ENCODE peak calls at places on chromosome 14, in seven cellular contexts. G is prostate gland, N is transverse colon, W is A549, I is endothelial cell, R is psoas muscle, K is progenitor cell of endocrine pancreas. E is an unnamed sample.
A peak's percentile ranks its signal among the peaks of the same experiment; 100 is the strongest.

GRCh38 chr14:99946652-99947489 is 118.4 kb upstream of the EVL start:
- DNase-seq in G (no peak), I (peak; percentile 66), K (peak; percentile 45), N (peak; percentile 35), W (no peak), R (no peak), E (peak; percentile 62)

GRCh38 chr14:29810657-29811056 is 117.0 kb downstream of the PRKD1 start:
- DNase-seq in N (no peak), W (no peak), I (no peak), G (no peak), R (no peak), K (no peak), E (no peak)

GRCh38 chr14:54922598-54922997 is 20.0 kb upstream of the GCH1 start:
- DNase-seq in K (no peak), I (no peak), G (no peak), N (no peak), R (no peak), W (no peak), E (no peak)

GRCh38 chr14:69451941-69452340 is 32.6 kb upstream of the PLEKHD1 start:
- DNase-seq in R (no peak), K (no peak), G (no peak), N (no peak), W (no peak), I (no peak), E (no peak)

GRCh38 chr14:91267965-91268437 is 23.5 kb upstream of the GPR68 start:
- DNase-seq in K (no peak), G (no peak), R (no peak), I (no peak), N (no peak), W (no peak), E (no peak)

GRCh38 chr14:64632056-64632455 is 72.2 kb upstream of the PLEKHG3 start:
- DNase-seq in R (no peak), K (no peak), N (no peak), I (no peak), W (no peak), G (no peak), E (no peak)

GRCh38 chr14:35390577-35391387 is 13.8 kb downstream of the NFKBIA start:
- DNase-seq in W (no peak), K (no peak), R (no peak), G (no peak), I (no peak), N (no peak), E (no peak)

GRCh38 chr14:44316647-44317432 is 190.2 kb downstream of the FSCB start:
- DNase-seq in I (no peak), R (no peak), N (peak; percentile 30), K (no peak), G (no peak), W (peak; percentile 92), E (no peak)

GRCh38 chr14:23093993-23094665 is 807 bp downstream of the ACIN1 start:
- DNase-seq in G (no peak), R (no peak), W (no peak), K (no peak), N (no peak), I (peak; percentile 70), E (no peak)

GRCh38 chr14:75123991-75124390 is 2.9 kb downstream of the NEK9 start:
- DNase-seq in W (peak; percentile 69), G (no peak), N (peak; percentile 19), R (no peak), I (peak; percentile 22), K (no peak), E (no peak)

DNA sequence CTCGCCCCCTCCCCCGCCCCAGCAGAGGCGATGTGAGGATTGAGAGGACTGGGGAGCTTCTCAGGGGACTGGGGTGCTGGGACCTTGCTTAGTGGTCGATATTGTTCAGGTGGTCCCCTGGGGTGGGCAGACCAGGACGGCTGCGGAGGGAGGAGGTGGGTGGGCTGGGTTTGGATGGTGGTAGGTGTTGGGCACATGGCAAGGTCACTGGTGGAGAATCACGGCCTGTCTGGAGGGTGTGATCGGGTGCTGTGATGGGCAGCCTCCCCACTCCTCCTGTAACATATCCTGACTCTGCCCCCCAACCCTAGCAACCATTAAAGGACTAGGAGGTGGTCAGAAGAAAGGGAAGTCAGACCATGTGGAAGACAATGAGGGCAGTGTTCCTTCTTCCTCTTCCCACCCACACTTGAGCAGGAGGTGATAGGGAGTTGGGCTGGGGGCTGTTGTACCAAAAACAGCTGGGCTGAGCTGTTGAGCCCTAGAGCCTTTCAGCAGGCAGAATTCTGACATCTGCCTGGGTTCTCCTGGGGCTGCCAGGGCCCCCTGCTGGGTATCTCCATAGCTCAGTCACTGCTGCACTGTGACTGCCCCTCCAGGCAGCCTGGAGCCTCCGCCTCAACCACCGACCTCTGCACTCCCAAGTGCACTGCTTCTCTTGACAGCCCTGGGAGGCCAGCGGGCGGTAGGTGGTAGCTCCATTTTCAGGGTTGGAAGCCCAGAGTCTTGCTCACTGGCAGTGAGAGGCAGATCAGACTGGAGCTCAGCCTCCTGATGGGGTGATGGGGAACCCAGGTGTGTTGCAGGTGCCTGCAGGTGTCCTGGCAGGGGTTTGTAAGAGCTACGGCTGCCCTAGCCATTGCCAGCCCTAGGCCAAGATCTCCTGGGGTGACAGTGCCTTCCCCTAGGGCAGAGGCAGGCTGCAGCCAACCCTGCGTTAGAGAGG is 15.3 kb downstream of the VASH1 start:
- DNase-seq in N (no peak), K (no peak), R (no peak), G (no peak), W (no peak), I (no peak), E (peak; percentile 28)
- TF ChIP-seq CTCF in N (no peak), K (no peak), R (no peak), G (no peak), W (no peak), I (no peak), E (no peak)

GRCh38 chr14:105082703-105083102 is 17.5 kb upstream of the GPR132 start:
- DNase-seq in N (no peak), I (no peak), W (no peak), R (no peak), K (no peak), G (no peak), E (no peak)

GRCh38 chr14:105076805-105077648 is 11.8 kb upstream of the GPR132 start:
- DNase-seq in W (no peak), G (no peak), N (no peak), I (no peak), R (no peak), K (no peak), E (no peak)

GRCh38 chr14:105078294-105078693 is 13.1 kb upstream of the GPR132 start:
- DNase-seq in R (no peak), I (no peak), G (no peak), W (no peak), K (no peak), N (no peak), E (no peak)

GRCh38 chr14:105077649-105077995 is 12.4 kb upstream of the GPR132 start:
- DNase-seq in N (no peak), K (no peak), W (no peak), I (no peak), R (no peak), G (no peak), E (no peak)

DNA sequence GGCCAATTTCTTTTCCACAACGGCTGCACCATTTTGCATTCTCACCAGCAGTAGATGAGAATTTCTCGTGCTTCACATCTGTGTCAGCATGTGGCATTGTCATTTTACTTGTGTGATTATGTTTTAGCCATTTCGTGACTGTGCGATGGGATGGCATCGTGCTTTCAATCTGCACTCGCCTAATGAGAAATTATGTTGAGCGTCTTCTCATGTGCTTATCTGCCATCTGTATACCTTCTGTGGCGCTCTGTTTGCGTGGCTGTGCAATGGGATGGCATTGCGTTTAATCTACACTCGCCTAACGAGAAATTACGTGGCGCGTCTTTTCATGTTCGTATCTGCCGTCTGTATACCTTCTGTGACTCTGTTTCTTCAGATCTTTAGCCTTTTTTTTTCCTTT is 14.9 kb upstream of the GPR132 start:
- DNase-seq in R (no peak), N (no peak), K (no peak), G (no peak), W (no peak), I (no peak), E (no peak)
- TF ChIP-seq CTCF in R (no peak), N (no peak), K (no peak), G (no peak), W (no peak), I (no peak), E (no peak)

GRCh38 chr14:76232782-76233181 is 81.1 kb downstream of the GPATCH2L start:
- DNase-seq in W (no peak), G (no peak), N (no peak), K (no peak), R (no peak), I (no peak), E (no peak)

GRCh38 chr14:76236172-76237130 is 84.7 kb downstream of the GPATCH2L start:
- DNase-seq in N (no peak), I (no peak), G (no peak), R (no peak), K (no peak), W (no peak), E (no peak)

GRCh38 chr14:76235628-76236027 is 83.9 kb downstream of the GPATCH2L start:
- DNase-seq in W (no peak), I (no peak), G (no peak), N (no peak), R (no peak), K (no peak), E (no peak)

DNA sequence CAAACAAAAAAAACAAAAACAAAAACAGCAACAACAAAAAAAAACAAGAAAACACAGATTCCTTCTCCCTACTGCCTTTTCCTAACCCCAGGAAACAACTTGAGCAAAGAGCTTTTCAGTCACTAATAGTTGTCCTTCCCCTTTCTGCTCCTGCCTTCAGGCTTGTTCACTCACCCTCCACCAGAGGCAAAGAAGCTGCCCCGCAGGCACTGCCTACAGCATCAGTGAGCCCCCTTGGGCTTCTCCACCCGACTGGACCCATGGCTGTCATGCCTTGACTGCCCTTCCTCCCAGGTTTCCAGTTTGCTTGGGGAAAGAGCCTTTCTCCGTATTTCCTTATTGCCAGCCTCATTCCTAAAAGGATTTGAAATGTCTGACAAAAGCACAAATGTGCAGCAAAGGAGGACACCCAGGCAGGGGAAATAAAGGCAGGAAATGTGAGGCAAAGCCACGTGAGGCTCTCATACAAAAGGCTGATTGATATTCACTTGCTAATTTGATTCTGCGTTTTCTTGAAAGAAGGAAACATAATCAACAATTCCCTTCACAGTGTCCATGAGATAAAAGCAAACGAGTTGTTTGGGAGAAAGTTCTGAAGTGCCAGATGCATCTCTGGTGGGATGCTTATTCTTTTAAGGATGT is 85.7 kb downstream of the GPATCH2L start:
- DNase-seq in R (no peak), W (no peak), G (no peak), N (no peak), I (no peak), K (no peak), E (peak; percentile 8)
- TF ChIP-seq CTCF in R (no peak), W (no peak), G (no peak), N (no peak), I (no peak), K (no peak), E (no peak)

GRCh38 chr14:104510216-104510615 is 69.3 kb upstream of the C14orf180 start:
- DNase-seq in R (no peak), W (no peak), I (no peak), G (no peak), N (no peak), K (no peak), E (no peak)

GRCh38 chr14:104507443-104507842 is 72.1 kb upstream of the C14orf180 start:
- DNase-seq in G (no peak), I (no peak), N (no peak), W (no peak), K (no peak), R (no peak), E (no peak)

GRCh38 chr14:104512061-104512460 is 67.5 kb upstream of the C14orf180 start:
- DNase-seq in I (no peak), W (no peak), R (no peak), G (no peak), K (no peak), N (no peak), E (no peak)

GRCh38 chr14:104510794-104511611 is 68.6 kb upstream of the C14orf180 start:
- DNase-seq in W (no peak), N (no peak), K (no peak), R (peak; percentile 46), G (peak; percentile 89), I (no peak), E (no peak)

GRCh38 chr14:104509673-104510072 is 69.9 kb upstream of the C14orf180 start:
- DNase-seq in R (no peak), K (no peak), G (no peak), W (no peak), I (no peak), N (no peak), E (no peak)
- TF ChIP-seq CTCF in R (no peak), K (no peak), G (no peak), W (no peak), I (no peak), N (no peak), E (no peak)